ENCODE peak calls at places on chromosomes 1 and 21, in six cellular contexts. Q, W, B, I, L and K are unnamed samples.
A peak's percentile ranks its signal among the peaks of the same experiment; 100 is the strongest.

GRCh38 chr1:234140388-234140787 is 232.9 kb upstream of the COA6 start:
- DNase-seq in Q (no peak), W (no peak), B (no peak), I (no peak), L (no peak), K (no peak)

GRCh38 chr1:43872280-43872679 is 61.3 kb upstream of the ARTN start:
- DNase-seq in Q (no peak), W (no peak), B (no peak), I (no peak), L (no peak), K (no peak)

GRCh38 chr1:228794810-228795209 is 59.5 kb downstream of the RHOU start:
- DNase-seq in Q (no peak), W (no peak), B (no peak), I (peak; percentile 30), L (no peak), K (no peak)

GRCh38 chr1:116671835-116672234 is 4.3 kb upstream of the IGSF3 start:
- DNase-seq in Q (no peak), W (no peak), B (no peak), I (no peak), L (no peak), K (no peak)

GRCh38 chr1:203671808-203672207 is 45.2 kb downstream of the ATP2B4 start:
- DNase-seq in Q (no peak), W (no peak), B (no peak), I (no peak), L (no peak), K (no peak)

GRCh38 chr1:206933333-206933945 is 11.7 kb upstream of the FCMR start:
- DNase-seq in Q (peak; percentile 66), W (no peak), B (no peak), I (peak; percentile 76), L (peak; percentile 63), K (no peak)

GRCh38 chr1:8338526-8339202 is 20.8 kb downstream of the SLC45A1 start:
- DNase-seq in Q (no peak), W (no peak), B (no peak), I (no peak), L (no peak), K (no peak)

GRCh38 chr1:18951416-18951815 is 5.1 kb downstream of the IFFO2 start:
- DNase-seq in Q (no peak), W (no peak), B (no peak), I (peak; percentile 38), L (peak; percentile 67), K (no peak)

GRCh38 chr1:7581754-7582264 is 189.3 kb upstream of the VAMP3 start:
- DNase-seq in Q (no peak), W (peak; percentile 8), B (no peak), I (no peak), L (peak; percentile 40), K (peak; percentile 58)

GRCh38 chr21:34594566-34595234 is 20.2 kb downstream of the RCAN1 start:
- DNase-seq in Q (no peak), W (no peak), B (no peak), I (no peak), L (no peak), K (no peak)

GRCh38 chr1:173608503-173609216 is 5.8 kb upstream of the SLC9C2 start:
- DNase-seq in Q (no peak), W (no peak), B (no peak), I (no peak), L (no peak), K (no peak)

GRCh38 chr1:174969977-174970376 is 29.8 kb upstream of the CACYBP start:
- DNase-seq in Q (no peak), W (no peak), B (no peak), I (no peak), L (no peak), K (no peak)

GRCh38 chr1:94463765-94464330 is 45.7 kb downstream of the ABCD3 start:
- DNase-seq in Q (no peak), W (peak; percentile 65), B (no peak), I (peak; percentile 23), L (no peak), K (no peak)

GRCh38 chr1:172485626-172486025 is 41.8 kb upstream of the PIGC start:
- DNase-seq in Q (no peak), W (no peak), B (no peak), I (no peak), L (no peak), K (no peak)

GRCh38 chr1:175633801-175634200 is 109.6 kb downstream of the TNR start:
- DNase-seq in Q (no peak), W (no peak), B (no peak), I (no peak), L (no peak), K (no peak)

GRCh38 chr1:225848044-225848955 is 33.9 kb downstream of the TMEM63A start:
- DNase-seq in Q (no peak), W (peak; percentile 65), B (no peak), I (no peak), L (peak; percentile 33), K (no peak)

GRCh38 chr1:7783178-7783711 is 846 bp upstream of the PER3 start:
- DNase-seq in Q (peak; percentile 12), W (peak; percentile 62), B (peak; percentile 77), I (no peak), L (peak; percentile 89), K (peak; percentile 86)

GRCh38 chr1:228394571-228395394 is 11.9 kb downstream of the TRIM11 start:
- DNase-seq in Q (no peak), W (no peak), B (no peak), I (no peak), L (no peak), K (peak; percentile 57)

GRCh38 chr21:20997633-20998455 is at the start of gene NCAM2:
- DNase-seq in Q (peak; percentile 45), W (peak; percentile 86), B (peak; percentile 72), I (peak; percentile 65), L (peak; percentile 81), K (peak; percentile 82)

GRCh38 chr21:42213082-42213774 is 5.7 kb upstream of the ABCG1 start:
- DNase-seq in Q (no peak), W (no peak), B (no peak), I (peak; percentile 7), L (no peak), K (peak; percentile 26)

GRCh38 chr21:38654580-38654979 is 151.1 kb upstream of the ETS2 start:
- DNase-seq in Q (no peak), W (no peak), B (no peak), I (no peak), L (no peak), K (no peak)

GRCh38 chr1:159853417-159853816 is 9.0 kb downstream of the VSIG8 start:
- DNase-seq in Q (no peak), W (peak; percentile 50), B (no peak), I (no peak), L (no peak), K (no peak)

GRCh38 chr1:45266151-45266801 is 59.9 kb upstream of the ZSWIM5 start:
- DNase-seq in Q (no peak), W (peak; percentile 84), B (peak; percentile 48), I (no peak), L (peak; percentile 68), K (peak; percentile 76)

GRCh38 chr1:176560681-176561080 is 97.7 kb downstream of the PAPPA2 start:
- DNase-seq in Q (no peak), W (peak; percentile 84), B (no peak), I (no peak), L (no peak), K (no peak)

GRCh38 chr1:178126790-178127189 is 32.9 kb downstream of the RASAL2 start:
- DNase-seq in Q (no peak), W (peak; percentile 94), B (no peak), I (no peak), L (no peak), K (no peak)

GRCh38 chr1:196361112-196361714 is 247.0 kb downstream of the KCNT2 start:
- DNase-seq in Q (no peak), W (peak; percentile 52), B (no peak), I (no peak), L (no peak), K (no peak)

GRCh38 chr1:241507189-241507820 is 12.2 kb downstream of the FH start:
- DNase-seq in Q (no peak), W (peak; percentile 45), B (no peak), I (no peak), L (no peak), K (no peak)

GRCh38 chr1:145985502-145986439 is 10.6 kb downstream of the TXNIP start:
- DNase-seq in Q (no peak), W (peak; percentile 77), B (peak; percentile 78), I (no peak), L (peak; percentile 78), K (no peak)

GRCh38 chr1:27572019-27572678 is 31.8 kb downstream of the AHDC1 start:
- DNase-seq in Q (no peak), W (peak; percentile 40), B (peak; percentile 56), I (no peak), L (peak; percentile 37), K (peak; percentile 64)

GRCh38 chr1:234841710-234842231 is 231.8 kb upstream of the IRF2BP2 start:
- DNase-seq in Q (no peak), W (peak; percentile 47), B (no peak), I (no peak), L (peak; percentile 47), K (no peak)

GRCh38 chr1:78419309-78419708 is 71.5 kb upstream of the PTGFR start:
- DNase-seq in Q (no peak), W (peak; percentile 89), B (no peak), I (no peak), L (no peak), K (no peak)

GRCh38 chr1:224558904-224559303 is 57.2 kb upstream of the CNIH3 start:
- DNase-seq in Q (no peak), W (peak; percentile 31), B (no peak), I (no peak), L (no peak), K (no peak)

GRCh38 chr1:175376194-175376593 is 183.6 kb upstream of the KIAA0040 start:
- DNase-seq in Q (no peak), W (no peak), B (no peak), I (no peak), L (no peak), K (no peak)